ENCODE peak calls at places on chromosomes 6 and 20, in six cellular contexts. Z is amniotic stem cell; C is ELR; V is AG08395; R is AG04450; W is stimulated activated CD4-positive, alpha-beta T cell treated with anti-CD3 and anti-CD28 coated beads, Interleukin-4, amount 100 ng/mL, for 24 hours. Y is an unnamed sample.

GRCh38 chr6:33851959-33852358 is 48.2 kb upstream of the MLN start:
- DNase-seq in Z (no peak), C (peak), V (peak), R (no peak), W (no peak), Y (peak)

GRCh38 chr20:44805991-44806729 is 4.2 kb downstream of the RIMS4 start:
- DNase-seq in Z (no peak), C (peak), V (peak), R (no peak), W (no peak), Y (peak)

GRCh38 chr6:108737594-108738546 is 110.4 kb upstream of the ARMC2 start:
- DNase-seq in Z (peak), C (peak), V (peak), R (peak), W (peak), Y (no peak)

GRCh38 chr6:137175157-137175889 is 1.9 kb upstream of the IL22RA2 start:
- DNase-seq in Z (no peak), C (no peak), V (no peak), R (no peak), W (no peak), Y (no peak)

GRCh38 chr6:16238658-16239089 is 287 bp downstream of the GMPR start:
- DNase-seq in Z (no peak), C (no peak), V (no peak), R (no peak), W (no peak), Y (no peak)

GRCh38 chr6:165456327-165456726 is 146.9 kb upstream of the C6orf118 start:
- DNase-seq in Z (no peak), C (no peak), V (no peak), R (no peak), W (no peak), Y (no peak)

GRCh38 chr6:3884007-3884745 is 35.0 kb downstream of the FAM50B start:
- DNase-seq in Z (no peak), C (peak), V (peak), R (peak), W (no peak), Y (peak)

GRCh38 chr6:118603372-118603771 is 48.0 kb downstream of the CEP85L start:
- DNase-seq in Z (no peak), C (no peak), V (no peak), R (no peak), W (no peak), Y (no peak)

GRCh38 chr6:35534396-35535170 is 21.9 kb upstream of the TULP1 start:
- DNase-seq in Z (no peak), C (no peak), V (no peak), R (no peak), W (no peak), Y (no peak)

GRCh38 chr6:141451508-141452353 is 681.0 kb upstream of the GJE1 start:
- DNase-seq in Z (no peak), C (peak), V (peak), R (peak), W (no peak), Y (no peak)

GRCh38 chr20:38414769-38415450 is 20.2 kb downstream of the SNHG17 start:
- DNase-seq in Z (no peak), C (no peak), V (no peak), R (no peak), W (no peak), Y (no peak)

GRCh38 chr20:44111712-44112335 is 75.2 kb downstream of the JPH2 start:
- DNase-seq in Z (no peak), C (peak), V (peak), R (no peak), W (no peak), Y (no peak)

GRCh38 chr6:154996841-154997311 is 1.8 kb downstream of the TIAM2 start:
- DNase-seq in Z (no peak), C (no peak), V (no peak), R (no peak), W (no peak), Y (peak)

GRCh38 chr6:38170666-38171065 is 351.1 kb downstream of the ZFAND3 start:
- DNase-seq in Z (no peak), C (no peak), V (no peak), R (no peak), W (no peak), Y (no peak)

GRCh38 chr6:37860226-37860839 is 40.8 kb downstream of the ZFAND3 start:
- DNase-seq in Z (peak), C (peak), V (peak), R (no peak), W (peak), Y (peak)